ENCODE peak calls at places on chromosomes 3 and 15, in ten cellular contexts. G is H1, O is A549, M is endothelial cell, S is astrocyte of the spinal cord, E is psoas muscle, A is fibroblast of lung, R is lung, U is HL-60, V is cardiac fibroblast. N is an unnamed sample.

GRCh38 chr3:142353571-142353970 is 94.3 kb downstream of the XRN1 start:
- DNase-seq in G (no peak), O (no peak), M (no peak), S (peak), E (no peak), A (no peak), R (no peak), U (no peak), V (peak), N (no peak)

GRCh38 chr3:186614597-186615483 is 2.0 kb downstream of the AHSG start:
- DNase-seq in G (peak), O (peak), M (peak), S (peak), E (peak), A (peak), R (peak), U (peak), V (peak), N (peak)

GRCh38 chr15:89439764-89440163 is 56.6 kb downstream of the RHCG start:
- DNase-seq in G (peak), O (no peak), M (no peak), S (no peak), E (no peak), A (no peak), R (no peak), U (no peak), V (no peak), N (no peak)

GRCh38 chr15:45642203-45642932 is 7.5 kb downstream of the SQOR start:
- DNase-seq in G (no peak), O (no peak), M (no peak), S (peak), E (peak), A (peak), R (no peak), U (no peak), V (peak), N (no peak)

GRCh38 chr3:159091936-159092335 is 290.1 kb downstream of the MFSD1 start:
- DNase-seq in G (no peak), O (no peak), M (no peak), S (no peak), E (no peak), A (no peak), R (no peak), U (no peak), V (no peak), N (no peak)

GRCh38 chr3:176430244-176430893 is 766.9 kb downstream of the TBL1XR1 start:
- DNase-seq in G (no peak), O (peak), M (peak), S (peak), E (no peak), A (peak), R (no peak), U (peak), V (peak), N (no peak)

GRCh38 chr3:121545049-121545563 is 682 bp downstream of the POLQ start:
- DNase-seq in G (no peak), O (peak), M (peak), S (peak), E (no peak), A (no peak), R (no peak), U (no peak), V (no peak), N (no peak)

GRCh38 chr15:29942144-29942543 is 119.9 kb upstream of the TJP1 start:
- DNase-seq in G (no peak), O (no peak), M (peak), S (no peak), E (no peak), A (no peak), R (no peak), U (no peak), V (peak), N (no peak)

GRCh38 chr3:43735618-43736017 is 44.9 kb downstream of the ABHD5 start:
- DNase-seq in G (no peak), O (no peak), M (no peak), S (no peak), E (no peak), A (no peak), R (no peak), U (no peak), V (no peak), N (no peak)

GRCh38 chr3:195356151-195357086 is 85.5 kb upstream of the XXYLT1 start:
- DNase-seq in G (no peak), O (no peak), M (no peak), S (peak), E (peak), A (peak), R (no peak), U (no peak), V (peak), N (no peak)

GRCh38 chr3:38022301-38022700 is 7.1 kb downstream of the PLCD1 start:
- DNase-seq in G (no peak), O (no peak), M (no peak), S (no peak), E (peak), A (no peak), R (no peak), U (no peak), V (no peak), N (no peak)

GRCh38 chr3:162385387-162385786 is 888.8 kb downstream of the OTOL1 start:
- DNase-seq in G (no peak), O (no peak), M (no peak), S (no peak), E (no peak), A (no peak), R (no peak), U (no peak), V (no peak), N (no peak)

GRCh38 chr15:24917431-24917830 is 37.4 kb upstream of the SNRPN start:
- DNase-seq in G (no peak), O (no peak), M (no peak), S (no peak), E (no peak), A (no peak), R (no peak), U (no peak), V (no peak), N (no peak)

GRCh38 chr3:115551091-115551490 is 72.2 kb upstream of the GAP43 start:
- DNase-seq in G (no peak), O (no peak), M (no peak), S (no peak), E (no peak), A (peak), R (no peak), U (no peak), V (no peak), N (no peak)

GRCh38 chr15:25664761-25665160 is 198.4 kb downstream of the ATP10A start:
- DNase-seq in G (no peak), O (no peak), M (no peak), S (no peak), E (no peak), A (no peak), R (no peak), U (no peak), V (no peak), N (no peak)

GRCh38 chr15:100923902-100924301 is 4.7 kb downstream of the LRRK1 start:
- DNase-seq in G (no peak), O (no peak), M (no peak), S (no peak), E (no peak), A (no peak), R (no peak), U (no peak), V (no peak), N (no peak)

GRCh38 chr3:56775356-56775914 is 26.3 kb downstream of the ARHGEF3 start:
- DNase-seq in G (no peak), O (no peak), M (no peak), S (no peak), E (no peak), A (no peak), R (no peak), U (no peak), V (no peak), N (no peak)

GRCh38 chr3:156425651-156426050 is 129.3 kb downstream of the SSR3 start:
- DNase-seq in G (no peak), O (no peak), M (no peak), S (no peak), E (no peak), A (no peak), R (no peak), U (no peak), V (no peak), N (no peak)

GRCh38 chr15:52013151-52013791 is 5.7 kb upstream of the MAPK6 start:
- DNase-seq in G (no peak), O (no peak), M (no peak), S (peak), E (no peak), A (peak), R (no peak), U (peak), V (peak), N (no peak)

GRCh38 chr15:29126821-29127461 is 142.7 kb downstream of the NSMCE3 start:
- DNase-seq in G (no peak), O (no peak), M (peak), S (no peak), E (peak), A (no peak), R (no peak), U (no peak), V (no peak), N (no peak)

GRCh38 chr3:63135362-63135761 is 142.7 kb upstream of the SYNPR start:
- DNase-seq in G (no peak), O (no peak), M (no peak), S (no peak), E (no peak), A (no peak), R (no peak), U (no peak), V (no peak), N (no peak)

GRCh38 chr3:169759256-169759655 is 5.6 kb downstream of the TERC start:
- DNase-seq in G (no peak), O (no peak), M (no peak), S (peak), E (no peak), A (peak), R (no peak), U (no peak), V (peak), N (no peak)

GRCh38 chr3:104629038-104629437 is 737.7 kb upstream of the ALCAM start:
- DNase-seq in G (no peak), O (no peak), M (no peak), S (peak), E (no peak), A (peak), R (no peak), U (no peak), V (peak), N (no peak)

GRCh38 chr3:133280591-133280990 is 119.3 kb upstream of the BFSP2 start:
- DNase-seq in G (no peak), O (no peak), M (no peak), S (no peak), E (no peak), A (no peak), R (no peak), U (no peak), V (no peak), N (no peak)

GRCh38 chr3:87873136-87873535 is 185.7 kb downstream of the CGGBP1 start:
- DNase-seq in G (no peak), O (no peak), M (no peak), S (peak), E (no peak), A (no peak), R (no peak), U (no peak), V (no peak), N (no peak)

GRCh38 chr3:111572061-111572460 is 23.1 kb downstream of the ZBED2 start:
- DNase-seq in G (no peak), O (no peak), M (no peak), S (no peak), E (no peak), A (no peak), R (no peak), U (no peak), V (no peak), N (no peak)

GRCh38 chr3:98892263-98892662 is 9.2 kb downstream of the DCBLD2 start:
- DNase-seq in G (no peak), O (no peak), M (no peak), S (no peak), E (no peak), A (no peak), R (no peak), U (no peak), V (no peak), N (no peak)

GRCh38 chr15:29712149-29712885 is 110.0 kb downstream of the TJP1 start:
- DNase-seq in G (no peak), O (no peak), M (no peak), S (no peak), E (no peak), A (no peak), R (no peak), U (no peak), V (no peak), N (no peak)

GRCh38 chr15:44682211-44682610 is 18.7 kb upstream of the SPG11 start:
- DNase-seq in G (no peak), O (no peak), M (no peak), S (no peak), E (no peak), A (no peak), R (no peak), U (peak), V (no peak), N (no peak)

GRCh38 chr3:76044601-76045600 is 259.6 kb upstream of the ZNF717 start:
- DNase-seq in G (peak), O (no peak), M (peak), S (peak), E (no peak), A (peak), R (no peak), U (peak), V (peak), N (no peak)

GRCh38 chr3:143099690-143100089 is 19.9 kb upstream of the CHST2 start:
- DNase-seq in G (no peak), O (no peak), M (no peak), S (no peak), E (no peak), A (no peak), R (no peak), U (no peak), V (no peak), N (no peak)

GRCh38 chr3:60304103-60304502 is 947.1 kb downstream of the FHIT start:
- DNase-seq in G (no peak), O (no peak), M (no peak), S (peak), E (no peak), A (peak), R (no peak), U (no peak), V (peak), N (no peak)

GRCh38 chr3:195171093-195171873 is 99.7 kb downstream of the XXYLT1 start:
- DNase-seq in G (no peak), O (no peak), M (no peak), S (no peak), E (no peak), A (no peak), R (no peak), U (no peak), V (no peak), N (no peak)

GRCh38 chr3:53970656-53971055 is 79.0 kb upstream of the SELENOK start:
- DNase-seq in G (peak), O (no peak), M (no peak), S (no peak), E (no peak), A (no peak), R (no peak), U (no peak), V (no peak), N (no peak)

GRCh38 chr3:36895488-36896409 is 49.1 kb downstream of the TRANK1 start:
- DNase-seq in G (no peak), O (no peak), M (no peak), S (no peak), E (no peak), A (no peak), R (no peak), U (no peak), V (no peak), N (no peak)

DNA sequence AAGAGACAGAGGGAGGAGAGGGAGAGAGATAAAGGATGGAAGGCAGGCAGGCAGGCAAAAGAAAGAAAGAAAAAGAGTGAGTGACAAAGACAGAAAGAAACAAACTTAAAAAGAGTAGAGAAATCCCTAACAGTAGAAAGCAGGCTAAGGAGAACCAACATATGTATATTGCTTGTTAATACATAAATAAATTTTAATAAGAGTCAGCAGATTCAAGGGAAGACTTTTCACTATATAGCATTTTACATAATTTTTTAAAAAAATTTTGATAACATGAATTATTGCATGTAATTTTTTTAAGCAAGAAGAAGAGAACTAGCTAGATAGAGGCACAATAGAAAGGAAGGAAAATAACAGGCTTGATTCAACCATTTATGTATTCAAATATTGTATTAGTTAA is 291.6 kb downstream of the KCNH8 start:
- DNase-seq in G (no peak), O (no peak), M (no peak), S (no peak), E (no peak), A (no peak), R (no peak), U (no peak), V (no peak), N (no peak)
- TF ChIP-seq CTCF in G (no peak), O (no peak), M (no peak), S (no peak), E (no peak), A (no peak), R (no peak), U (no peak), V (no peak), N (no peak)

GRCh38 chr15:77548608-77549551 is 83.8 kb downstream of the LINGO1 start:
- DNase-seq in G (no peak), O (no peak), M (no peak), S (no peak), E (peak), A (no peak), R (no peak), U (peak), V (no peak), N (no peak)
- TF ChIP-seq CTCF in G (peak), O (no peak), M (no peak), S (no peak), E (no peak), A (no peak), R (no peak), U (no peak), V (no peak), N (no peak)

DNA sequence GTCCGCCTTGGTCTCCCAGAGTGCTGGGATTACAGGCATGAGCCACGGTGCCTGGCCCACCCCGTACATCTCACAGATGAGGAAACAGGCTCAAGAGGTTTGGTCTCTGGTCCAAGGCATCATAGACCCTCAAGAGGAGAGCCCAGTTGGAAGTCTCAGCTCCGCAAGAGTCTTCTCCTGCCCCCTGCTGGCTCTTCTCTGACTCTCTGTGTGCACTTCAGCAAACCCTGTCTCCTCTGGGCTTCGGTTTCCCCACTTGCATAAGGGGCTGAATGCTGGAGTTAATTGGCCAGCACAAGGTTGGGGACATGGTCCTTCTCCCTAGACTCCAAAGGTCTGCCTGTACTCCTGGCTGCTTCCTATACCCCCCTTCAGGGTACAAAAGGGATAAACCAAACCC is 3.9 kb downstream of the MST1R start:
- DNase-seq in G (peak), O (no peak), M (peak), S (no peak), E (no peak), A (peak), R (no peak), U (peak), V (peak), N (no peak)
- TF ChIP-seq CTCF in G (peak), O (peak), M (peak), S (peak), E (peak), A (peak), R (no peak), U (peak), V (peak), N (no peak)

GRCh38 chr3:140899363-140899762 is 42.3 kb upstream of the SLC25A36 start:
- DNase-seq in G (no peak), O (no peak), M (no peak), S (no peak), E (no peak), A (no peak), R (no peak), U (no peak), V (no peak), N (no peak)

GRCh38 chr3:140896997-140897396 is 44.6 kb upstream of the SLC25A36 start:
- DNase-seq in G (no peak), O (no peak), M (no peak), S (no peak), E (no peak), A (no peak), R (no peak), U (no peak), V (no peak), N (no peak)

GRCh38 chr3:140902791-140903190 is 38.8 kb upstream of the SLC25A36 start:
- DNase-seq in G (no peak), O (no peak), M (no peak), S (no peak), E (no peak), A (no peak), R (no peak), U (no peak), V (no peak), N (no peak)

GRCh38 chr3:140903196-140903595 is 38.4 kb upstream of the SLC25A36 start:
- DNase-seq in G (no peak), O (no peak), M (no peak), S (no peak), E (no peak), A (no peak), R (no peak), U (no peak), V (no peak), N (no peak)

DNA sequence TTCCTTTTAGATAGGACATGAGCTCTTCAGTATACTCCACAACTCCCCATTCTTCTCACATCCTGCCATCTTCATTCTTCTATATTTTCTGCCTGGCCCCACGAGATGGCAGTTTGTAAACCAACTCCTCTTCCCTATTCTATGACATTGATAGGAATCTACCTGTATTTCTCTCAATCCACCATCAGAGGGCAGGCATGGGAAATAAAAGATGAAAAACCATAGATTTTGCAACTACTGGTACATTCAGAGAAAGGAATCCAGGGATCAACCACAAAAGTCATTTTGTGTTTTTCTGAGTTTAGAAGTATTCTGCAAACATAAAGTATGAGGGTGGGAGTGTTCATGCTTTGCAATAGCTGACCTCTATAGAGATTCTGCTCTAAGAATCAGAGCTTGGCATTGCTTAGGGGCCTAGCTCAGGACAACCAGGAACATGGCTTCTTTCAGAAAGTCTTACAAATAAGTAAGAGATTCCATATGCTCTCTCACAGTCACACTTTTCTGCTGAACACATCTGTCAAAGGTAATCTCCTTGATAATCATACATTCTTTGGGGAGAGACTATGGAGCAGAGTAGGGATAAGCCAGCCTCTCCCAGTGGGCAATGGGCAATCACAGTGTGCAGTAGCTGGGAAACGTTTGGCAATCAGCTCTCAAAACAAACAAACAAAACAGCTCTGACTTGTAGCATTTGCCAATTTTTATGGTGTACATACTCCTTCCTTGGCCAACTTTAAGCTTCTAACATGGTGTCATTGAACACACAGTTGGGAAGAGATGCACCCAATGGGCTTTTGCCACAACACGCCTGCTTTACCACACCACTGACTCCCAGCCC is 43.1 kb upstream of the SLC25A36 start:
- DNase-seq in G (no peak), O (no peak), M (peak), S (peak), E (no peak), A (peak), R (no peak), U (peak), V (peak), N (no peak)
- TF ChIP-seq CTCF in G (peak), O (peak), M (peak), S (peak), E (peak), A (peak), R (peak), U (no peak), V (peak), N (peak)